ENCODE peak calls at places on chromosomes 11 and 22, in eight cellular contexts. S is astrocyte of the spinal cord, R is IMR-90, K is A549, X is HCT116, I is heart right ventricle, Q is fibroblast of villous mesenchyme, D is progenitor cell of endocrine pancreas. Y is an unnamed sample.

GRCh38 chr11:127643659-127644058 is 643.1 kb upstream of the KIRREL3 start:
- DNase-seq in S (no peak), R (no peak), K (no peak), X (no peak), I (no peak), Q (no peak), D (no peak), Y (no peak)

GRCh38 chr11:73269353-73270088 is 2.6 kb upstream of the P2RY6 start:
- DNase-seq in S (no peak), R (no peak), K (no peak), X (no peak), I (no peak), Q (no peak), D (no peak), Y (peak)

GRCh38 chr11:116731097-116731761 is 41.6 kb downstream of the BUD13 start:
- DNase-seq in S (peak), R (peak), K (no peak), X (no peak), I (no peak), Q (peak), D (no peak), Y (no peak)

GRCh38 chr11:63012450-63013238 is 3.0 kb downstream of the SLC22A8 start:
- DNase-seq in S (no peak), R (no peak), K (no peak), X (no peak), I (no peak), Q (no peak), D (no peak), Y (no peak)

GRCh38 chr11:92892769-92893168 is 76.7 kb upstream of the MTNR1B start:
- DNase-seq in S (no peak), R (no peak), K (no peak), X (no peak), I (no peak), Q (no peak), D (no peak), Y (no peak)

GRCh38 chr11:120601566-120601965 is 90.0 kb downstream of the GRIK4 start:
- DNase-seq in S (peak), R (peak), K (no peak), X (no peak), I (no peak), Q (no peak), D (no peak), Y (no peak)

GRCh38 chr11:124807660-124808270 is 7.6 kb upstream of the MSANTD2 start:
- DNase-seq in S (no peak), R (no peak), K (no peak), X (no peak), I (no peak), Q (no peak), D (no peak), Y (no peak)

GRCh38 chr11:11075515-11076171 is 217.8 kb upstream of the ZBED5 start:
- DNase-seq in S (no peak), R (no peak), K (no peak), X (no peak), I (no peak), Q (peak), D (no peak), Y (no peak)

GRCh38 chr11:118241191-118242098 is 10.7 kb downstream of the MPZL3 start:
- DNase-seq in S (no peak), R (no peak), K (no peak), X (peak), I (peak), Q (no peak), D (no peak), Y (no peak)

GRCh38 chr11:128039140-128040021 is 548.0 kb downstream of the ETS1 start:
- DNase-seq in S (peak), R (peak), K (no peak), X (no peak), I (peak), Q (peak), D (no peak), Y (no peak)

GRCh38 chr11:304915-305833 is 2.4 kb upstream of the IFITM2 start:
- DNase-seq in S (peak), R (peak), K (peak), X (no peak), I (peak), Q (peak), D (no peak), Y (peak)

GRCh38 chr22:43811777-43812148 is 342 bp downstream of the EFCAB6 start:
- DNase-seq in S (no peak), R (peak), K (peak), X (no peak), I (no peak), Q (peak), D (no peak), Y (no peak)

GRCh38 chr22:42688241-42688913 is 32.3 kb downstream of the A4GALT start:
- DNase-seq in S (peak), R (peak), K (peak), X (no peak), I (peak), Q (peak), D (no peak), Y (peak)

GRCh38 chr22:20974336-20974955 is 7.4 kb downstream of the AIFM3 start:
- DNase-seq in S (no peak), R (no peak), K (no peak), X (no peak), I (no peak), Q (no peak), D (no peak), Y (no peak)

GRCh38 chr22:44353063-44353440 is 40.3 kb upstream of the SHISAL1 start:
- DNase-seq in S (no peak), R (no peak), K (no peak), X (no peak), I (no peak), Q (no peak), D (no peak), Y (no peak)

GRCh38 chr11:87180743-87181142 is 143.0 kb downstream of the TMEM135 start:
- DNase-seq in S (peak), R (peak), K (no peak), X (no peak), I (no peak), Q (peak), D (no peak), Y (no peak)

GRCh38 chr11:15062631-15063030 is 10.8 kb upstream of the CALCB start:
- DNase-seq in S (no peak), R (no peak), K (no peak), X (no peak), I (no peak), Q (no peak), D (no peak), Y (no peak)

GRCh38 chr11:62842171-62842717 is 2.9 kb upstream of the WDR74 start:
- DNase-seq in S (no peak), R (no peak), K (no peak), X (no peak), I (no peak), Q (peak), D (peak), Y (peak)

GRCh38 chr11:60918941-60919275 is 5.0 kb downstream of the TMEM109 start:
- DNase-seq in S (peak), R (peak), K (no peak), X (no peak), I (no peak), Q (peak), D (no peak), Y (no peak)

GRCh38 chr22:22593250-22593649 is 34.2 kb upstream of the PRAME start:
- DNase-seq in S (no peak), R (no peak), K (no peak), X (no peak), I (no peak), Q (no peak), D (no peak), Y (no peak)

GRCh38 chr22:33919591-33920501 is at the start of gene LARGE1:
- DNase-seq in S (no peak), R (peak), K (peak), X (no peak), I (peak), Q (no peak), D (peak), Y (peak)

GRCh38 chr11:62931501-62932278 is 10.5 kb upstream of the CHRM1 start:
- DNase-seq in S (peak), R (no peak), K (no peak), X (no peak), I (no peak), Q (no peak), D (no peak), Y (no peak)

GRCh38 chr11:72562431-72562830 is 111.8 kb downstream of the PDE2A start:
- DNase-seq in S (no peak), R (no peak), K (no peak), X (no peak), I (no peak), Q (no peak), D (no peak), Y (no peak)

GRCh38 chr11:75896843-75897419 is 81.9 kb downstream of the UVRAG start:
- DNase-seq in S (peak), R (peak), K (peak), X (peak), I (no peak), Q (peak), D (no peak), Y (no peak)

GRCh38 chr22:29149841-29150555 is 55.7 kb upstream of the EMID1 start:
- DNase-seq in S (no peak), R (no peak), K (no peak), X (no peak), I (no peak), Q (no peak), D (no peak), Y (no peak)

DNA sequence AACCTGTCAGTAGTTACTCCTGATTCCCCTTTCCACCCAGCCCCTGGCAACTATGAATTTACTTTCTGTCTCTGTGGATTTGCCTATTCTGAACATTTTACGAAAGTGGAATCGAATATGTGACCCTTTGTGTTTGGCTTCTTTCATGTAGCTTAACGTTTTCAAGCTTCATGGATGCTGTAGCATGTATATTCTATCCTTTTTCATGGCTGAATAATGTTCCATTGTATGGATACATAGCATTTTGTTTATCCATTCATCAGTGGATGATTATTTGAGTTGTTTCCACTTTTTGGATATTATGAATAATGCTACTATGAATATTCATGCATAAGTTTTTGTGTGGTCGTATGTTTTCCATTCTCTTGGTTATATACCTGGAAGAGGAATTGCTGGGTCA is 9.2 kb upstream of the GLB1L2 start:
- DNase-seq in S (no peak), R (no peak), K (no peak), X (no peak), I (no peak), Q (no peak), D (no peak), Y (no peak)
- TF ChIP-seq CTCF in S (no peak), R (no peak), K (no peak), X (no peak), I (no peak), Q (no peak), D (no peak), Y (no peak)

GRCh38 chr22:37633693-37634504 is 5.6 kb upstream of the SH3BP1 start:
- DNase-seq in S (peak), R (peak), K (no peak), X (no peak), I (peak), Q (peak), D (peak), Y (peak)
- TF ChIP-seq CTCF in S (peak), R (peak), K (no peak), X (no peak), I (no peak), Q (peak), D (peak), Y (no peak)

GRCh38 chr11:2312232-2313042 is 10.6 kb downstream of the TSPAN32 start:
- DNase-seq in S (peak), R (peak), K (no peak), X (no peak), I (peak), Q (peak), D (no peak), Y (no peak)
- TF ChIP-seq CTCF in S (no peak), R (no peak), K (no peak), X (peak), I (no peak), Q (no peak), D (no peak), Y (no peak)

DNA sequence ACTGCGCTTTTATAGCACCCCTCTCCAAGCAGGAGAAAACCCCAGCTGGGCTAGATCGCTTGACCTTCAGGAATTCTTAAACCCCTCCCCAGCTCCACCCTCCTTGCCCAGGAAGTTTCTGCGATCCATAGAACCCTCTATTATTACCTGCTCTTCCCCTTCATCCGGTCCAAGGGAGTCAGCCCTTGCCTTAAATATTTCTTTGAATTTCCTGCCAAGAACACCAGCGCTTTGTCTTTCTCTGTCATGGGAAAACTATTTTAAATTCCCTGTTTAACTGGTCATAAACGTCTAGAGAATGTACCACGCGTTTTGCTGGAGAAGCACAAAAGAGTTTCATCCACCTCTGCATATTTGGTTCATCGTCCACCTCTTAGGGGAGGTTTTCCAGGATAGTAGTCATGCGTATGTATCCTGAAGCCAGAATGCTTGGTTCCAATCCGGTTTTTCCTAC is 522 bp upstream of the TRAF6 start:
- DNase-seq in S (peak), R (peak), K (peak), X (no peak), I (no peak), Q (no peak), D (no peak), Y (no peak)
- TF ChIP-seq CTCF in S (no peak), R (no peak), K (no peak), X (no peak), I (no peak), Q (no peak), D (no peak), Y (no peak)

GRCh38 chr11:64269380-64270234 is 14.9 kb downstream of the BAD start:
- DNase-seq in S (peak), R (peak), K (peak), X (peak), I (peak), Q (peak), D (peak), Y (peak)
- TF ChIP-seq CTCF in S (no peak), R (peak), K (peak), X (no peak), I (peak), Q (no peak), D (peak), Y (peak)